ENCODE peak calls at places on chromosomes 11 and 22, in ten cellular contexts. P is GM12892, I is spleen, M is GM12878, C is breast epithelium, W is GM12891, Z is prostate gland, U is endothelial cell of umbilical vein, E is HCT116, H is H1. N is an unnamed sample.

GRCh38 chr11:95282337-95282751 is 51.3 kb upstream of the SESN3 start:
- DNase-seq in E (no peak), P (no peak), H (no peak), M (no peak), W (no peak), U (no peak), Z (no peak), I (no peak), C (no peak), N (peak)

GRCh38 chr11:121425818-121426217 is 26.3 kb upstream of the SORL1 start:
- DNase-seq in Z (no peak), E (no peak), P (no peak), C (no peak), U (no peak), I (no peak), H (no peak), M (no peak), W (no peak), N (no peak)

GRCh38 chr22:39481054-39481453 is 21.0 kb upstream of the MIEF1 start:
- DNase-seq in H (no peak), W (no peak), I (no peak), E (no peak), U (no peak), Z (no peak), P (no peak), M (no peak), C (no peak), N (no peak)

GRCh38 chr22:49036513-49036912 is 791.2 kb downstream of the BRD1 start:
- DNase-seq in M (no peak), P (no peak), Z (no peak), E (no peak), W (no peak), C (no peak), I (no peak), U (no peak), H (no peak), N (no peak)

GRCh38 chr11:13289081-13289480 is 11.5 kb downstream of the BMAL1 start:
- DNase-seq in M (no peak), W (no peak), H (no peak), C (no peak), P (no peak), I (no peak), U (no peak), Z (no peak), E (no peak), N (no peak)

GRCh38 chr22:31757265-31757664 is 3.4 kb downstream of the DEPDC5 start:
- DNase-seq in H (no peak), Z (no peak), W (no peak), E (no peak), P (no peak), I (no peak), M (no peak), U (no peak), C (no peak), N (no peak)

GRCh38 chr11:77377734-77378133 is 76.2 kb upstream of the GDPD4 start:
- DNase-seq in Z (no peak), W (no peak), U (peak), I (no peak), M (no peak), H (no peak), E (no peak), C (no peak), P (no peak), N (no peak)

GRCh38 chr11:70233511-70233919 is 30.4 kb downstream of the FADD start:
- DNase-seq in C (peak), E (peak), I (no peak), H (no peak), W (no peak), Z (no peak), U (peak), M (no peak), P (no peak), N (no peak)

GRCh38 chr22:32615874-32616564 is 141.4 kb downstream of the FBXO7 start:
- DNase-seq in Z (no peak), H (no peak), P (no peak), M (no peak), W (no peak), U (no peak), E (no peak), C (no peak), I (peak), N (no peak)

GRCh38 chr11:64056213-64056785 is 20.6 kb downstream of the FLRT1 start:
- DNase-seq in E (no peak), W (no peak), Z (no peak), M (no peak), U (no peak), C (no peak), P (no peak), I (no peak), H (no peak), N (no peak)

GRCh38 chr11:126102436-126102894 is 39.8 kb upstream of the CDON start:
- DNase-seq in M (peak), I (no peak), P (no peak), H (no peak), Z (peak), C (no peak), U (no peak), W (no peak), E (no peak), N (no peak)

GRCh38 chr11:72079776-72080325 is 491 bp downstream of the NUMA1 start:
- DNase-seq in E (no peak), C (no peak), Z (peak), U (no peak), W (no peak), M (no peak), I (no peak), P (no peak), H (no peak), N (no peak)

GRCh38 chr11:86218125-86219081 is 26.1 kb upstream of the EED start:
- DNase-seq in M (peak), W (no peak), Z (peak), U (peak), I (peak), P (no peak), H (peak), C (peak), E (peak), N (peak)

GRCh38 chr11:11588890-11589289 is 32.9 kb downstream of the GALNT18 start:
- DNase-seq in I (no peak), M (no peak), C (no peak), W (no peak), Z (no peak), P (no peak), E (no peak), H (no peak), U (no peak), N (no peak)

GRCh38 chr11:77091146-77091940 is 11.3 kb upstream of the OMP start:
- DNase-seq in H (peak), C (peak), P (peak), M (no peak), E (peak), Z (peak), W (peak), U (peak), I (peak), N (peak)

GRCh38 chr22:38338772-38339379 is 21.6 kb upstream of the CSNK1E start:
- DNase-seq in E (no peak), W (no peak), Z (no peak), M (no peak), H (no peak), I (peak), U (no peak), C (no peak), P (no peak), N (peak)

GRCh38 chr11:8359521-8359920 is 95.8 kb upstream of the LMO1 start:
- DNase-seq in H (no peak), Z (no peak), E (no peak), P (no peak), C (no peak), M (no peak), U (no peak), I (peak), W (no peak), N (no peak)

GRCh38 chr11:45538363-45538762 is 127.1 kb downstream of the CHST1 start:
- DNase-seq in U (no peak), P (no peak), W (no peak), E (no peak), C (no peak), Z (no peak), I (no peak), M (no peak), H (no peak), N (no peak)

GRCh38 chr11:15525582-15525981 is 410.9 kb downstream of the INSC start:
- DNase-seq in C (no peak), M (no peak), W (no peak), I (no peak), P (no peak), Z (no peak), H (no peak), E (no peak), U (no peak), N (no peak)

GRCh38 chr11:120012245-120012644 is 125.7 kb downstream of the TRIM29 start:
- DNase-seq in H (no peak), E (no peak), M (no peak), I (no peak), C (no peak), U (no peak), P (no peak), Z (no peak), W (no peak), N (no peak)

GRCh38 chr22:21718492-21718891 is 17.1 kb downstream of the YPEL1 start:
- DNase-seq in U (no peak), M (no peak), P (no peak), I (no peak), Z (no peak), H (no peak), E (no peak), W (no peak), C (no peak), N (no peak)

GRCh38 chr11:86947541-86947940 is 7.7 kb downstream of the FZD4 start:
- DNase-seq in M (no peak), H (no peak), E (no peak), W (no peak), Z (no peak), I (no peak), C (no peak), U (peak), P (no peak), N (no peak)

GRCh38 chr11:114140826-114141225 is 81.3 kb downstream of the ZBTB16 start:
- DNase-seq in Z (no peak), I (no peak), H (no peak), W (no peak), E (no peak), P (no peak), U (no peak), C (no peak), M (no peak), N (peak)
- TF ChIP-seq POLR2AphosphoS5 in Z (no peak), I (no peak), H (no peak), W (no peak), E (no peak), P (no peak), U (no peak), C (no peak), M (no peak), N (no peak)

DNA sequence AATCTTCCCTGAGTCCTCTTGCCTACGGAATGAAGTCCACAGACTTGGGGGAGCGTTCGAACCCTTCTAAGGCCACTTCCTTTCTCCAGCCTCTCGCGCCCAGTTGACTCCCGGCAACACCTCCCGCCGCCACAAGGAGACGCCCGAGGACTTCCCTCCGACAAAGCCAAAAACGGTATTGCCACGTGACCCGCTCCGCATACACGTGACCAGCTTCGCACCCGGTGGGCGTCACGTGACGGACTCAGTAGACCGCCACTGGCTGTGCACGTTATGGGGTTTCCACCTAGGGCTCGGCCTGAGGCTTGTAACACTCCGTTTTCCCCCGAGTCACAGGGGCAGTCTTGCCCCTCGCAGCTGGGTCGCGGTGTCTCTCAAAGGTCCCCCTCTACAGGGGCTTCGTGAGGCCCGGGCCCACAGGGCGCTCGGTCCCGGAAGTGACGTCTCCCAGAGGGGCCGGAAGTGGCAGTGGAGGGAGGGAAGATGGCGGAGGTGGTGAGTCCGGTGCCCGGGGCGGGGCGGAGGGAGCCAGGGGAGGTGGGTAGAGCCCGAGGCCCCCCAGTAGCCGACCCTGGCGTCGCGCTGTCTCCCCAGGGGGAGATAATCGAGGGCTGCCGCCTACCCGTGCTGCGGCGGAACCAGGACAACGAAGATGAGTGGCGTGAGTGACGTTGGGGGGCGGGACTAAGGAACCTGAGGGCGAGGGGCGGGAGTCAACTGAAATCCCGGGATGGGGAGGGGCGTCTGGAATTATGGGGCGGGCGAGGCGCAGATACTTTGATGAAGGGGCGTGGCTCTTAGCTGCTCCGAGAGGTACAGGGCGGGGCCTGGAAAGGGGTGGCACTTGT is at the start of gene KAT5:
- DNase-seq in P (peak), I (peak), C (peak), Z (peak), W (peak), U (peak), M (peak), H (peak), E (peak), N (peak)
- TF ChIP-seq POLR2A in P (peak), I (no peak), C (peak), Z (peak), W (peak), U (no peak), M (peak), H (peak), E (peak), N (peak)

DNA sequence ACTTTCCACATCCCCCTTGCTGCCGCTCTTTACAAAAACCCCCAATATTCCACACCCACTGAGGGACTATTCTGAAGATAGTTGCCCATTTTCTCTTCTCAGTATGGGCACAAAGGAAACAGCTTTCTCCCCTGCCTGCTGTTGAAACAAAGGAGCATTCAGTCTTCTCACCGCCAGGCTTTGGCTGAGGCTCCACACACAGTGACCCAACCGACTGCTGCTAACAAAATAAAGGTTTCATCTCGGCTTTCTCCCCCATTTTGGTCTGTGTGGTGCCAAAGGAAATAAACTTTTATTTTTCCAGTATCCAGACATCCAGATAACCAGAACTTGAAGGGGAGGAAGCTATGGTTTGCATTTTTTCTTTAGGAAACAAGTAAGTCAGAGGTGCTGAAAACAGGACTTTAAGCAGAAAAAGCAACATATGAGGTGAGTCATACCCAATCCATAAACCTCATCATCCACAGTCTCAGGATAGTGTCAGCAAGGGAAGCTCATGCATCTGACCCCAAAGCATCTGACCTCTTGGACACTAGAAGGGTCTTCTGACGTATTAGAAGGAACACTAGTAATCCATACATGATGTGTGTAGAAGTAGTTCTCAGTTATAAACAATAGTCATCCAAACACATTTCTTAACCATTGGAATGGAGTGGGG is 6.4 kb downstream of the CLMP start:
- DNase-seq in E (no peak), U (peak), P (no peak), I (no peak), C (no peak), Z (no peak), M (no peak), W (no peak), H (no peak), N (no peak)
- TF ChIP-seq POLR2AphosphoS5 in E (no peak), U (no peak), P (no peak), I (no peak), C (no peak), Z (no peak), M (no peak), W (no peak), H (no peak), N (no peak)

DNA sequence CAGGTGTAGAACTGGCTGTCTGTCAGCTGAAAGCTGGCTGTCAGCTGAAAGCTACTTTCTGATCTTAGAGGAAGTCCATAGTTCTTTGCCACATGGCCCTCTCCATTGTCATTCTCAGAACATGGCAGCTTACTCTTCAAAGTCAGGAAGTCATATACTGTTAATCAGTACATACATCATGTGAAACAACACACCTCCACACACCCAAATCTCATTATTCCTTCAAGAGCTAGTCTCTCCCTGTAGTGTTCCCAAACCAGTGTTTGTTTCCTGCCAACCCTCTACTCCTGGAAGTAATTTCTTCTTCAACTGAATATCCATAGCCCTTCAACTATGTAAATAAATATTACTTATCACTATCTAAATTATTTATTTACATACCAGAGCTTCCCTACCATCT is 58.9 kb downstream of the OR5AK2 start:
- DNase-seq in C (no peak), H (no peak), M (no peak), W (no peak), I (no peak), Z (no peak), E (no peak), U (no peak), P (no peak), N (no peak)
- TF ChIP-seq POLR2A in C (no peak), H (no peak), M (no peak), W (no peak), I (no peak), Z (no peak), E (no peak), U (no peak), P (no peak), N (no peak)

GRCh38 chr11:102347526-102348331 is 715 bp downstream of the BIRC2 start:
- DNase-seq in H (no peak), P (no peak), W (no peak), C (no peak), I (no peak), E (no peak), M (no peak), U (peak), Z (peak), N (no peak)
- TF ChIP-seq POLR2AphosphoS5 in H (no peak), P (no peak), W (no peak), C (no peak), I (no peak), E (no peak), M (peak), U (no peak), Z (no peak), N (peak)

GRCh38 chr11:6315811-6316425 is 4.4 kb downstream of the CAVIN3 start:
- DNase-seq in H (no peak), Z (peak), M (no peak), U (peak), P (peak), C (peak), E (peak), W (peak), I (peak), N (peak)
- TF ChIP-seq POLR2A in H (no peak), Z (no peak), M (no peak), U (no peak), P (no peak), C (no peak), E (no peak), W (no peak), I (no peak), N (no peak)

DNA sequence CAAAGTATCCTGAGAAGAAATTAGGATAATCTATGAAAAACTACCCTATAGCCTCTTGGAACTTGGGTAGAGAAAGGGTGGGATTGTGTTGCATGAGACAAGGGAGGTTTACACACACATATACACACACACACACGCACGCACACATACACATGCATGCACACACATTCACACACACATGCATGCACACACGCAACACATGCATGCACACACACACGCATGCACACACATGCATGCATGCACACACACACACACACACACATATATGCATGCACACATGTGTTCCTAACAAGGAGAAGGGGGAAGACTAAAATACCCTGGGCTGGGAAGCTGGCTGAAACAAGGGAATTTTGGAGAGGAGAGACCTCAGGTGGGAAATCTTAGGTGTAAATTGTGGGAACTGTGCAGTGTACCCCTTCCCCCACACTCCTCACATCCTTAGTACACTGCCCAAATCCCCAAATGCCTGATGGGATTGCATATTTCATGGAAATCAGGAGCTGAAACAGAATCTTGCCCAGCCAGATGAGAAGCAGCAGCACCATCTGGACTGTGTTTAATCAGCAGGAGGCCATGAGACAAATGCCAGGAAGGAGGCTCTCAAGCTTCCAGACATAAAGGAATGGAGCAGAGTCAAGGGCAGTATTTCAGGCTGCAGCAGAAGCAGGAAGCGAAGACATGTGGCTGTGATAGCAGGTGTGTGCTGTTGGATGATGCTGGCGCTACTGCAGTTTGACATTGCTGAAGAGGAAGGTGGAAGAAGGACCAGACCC is 14.6 kb upstream of the POLD3 start:
- DNase-seq in H (no peak), Z (no peak), C (no peak), M (no peak), W (no peak), I (no peak), P (no peak), E (no peak), U (no peak), N (no peak)
- TF ChIP-seq POLR2AphosphoS5 in H (no peak), Z (no peak), C (no peak), M (no peak), W (no peak), I (no peak), P (no peak), E (no peak), U (no peak), N (no peak)

GRCh38 chr11:65883058-65883761 is 3.6 kb downstream of the CTSW start:
- DNase-seq in Z (no peak), M (no peak), U (no peak), I (peak), W (no peak), P (no peak), C (no peak), E (no peak), H (no peak), N (peak)

GRCh38 chr11:65883786-65884715 is 4.2 kb downstream of the FIBP start:
- DNase-seq in M (no peak), E (no peak), H (no peak), P (no peak), U (no peak), W (no peak), Z (no peak), C (no peak), I (peak), N (peak)

GRCh38 chr11:65882191-65883057 is 2.8 kb downstream of the CTSW start:
- DNase-seq in U (no peak), P (no peak), I (peak), W (no peak), M (no peak), Z (no peak), H (no peak), C (no peak), E (no peak), N (peak)

GRCh38 chr11:65880844-65881421 is 1.3 kb downstream of the CTSW start:
- DNase-seq in U (no peak), H (no peak), P (no peak), C (no peak), E (no peak), Z (no peak), M (no peak), W (no peak), I (peak), N (no peak)

DNA sequence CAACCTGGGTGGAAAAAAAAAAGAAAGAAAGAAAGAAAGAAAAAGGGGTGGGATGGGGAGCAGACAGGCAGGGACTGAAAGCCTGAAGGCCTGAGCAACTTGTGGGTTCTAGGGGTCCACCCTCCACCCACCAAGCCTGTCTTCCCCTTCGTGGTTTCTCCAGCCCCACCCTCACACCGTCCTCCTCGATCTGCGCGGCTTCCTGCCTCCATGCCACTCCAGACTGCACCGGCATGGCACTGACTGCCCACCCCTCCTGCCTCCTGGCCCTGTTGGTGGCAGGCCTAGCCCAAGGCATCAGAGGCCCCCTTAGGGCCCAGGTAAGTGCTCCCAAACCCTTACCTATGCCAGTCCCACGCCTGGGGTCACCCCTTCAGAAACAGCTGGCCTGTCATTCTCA is at the start of gene CTSW:
- DNase-seq in H (no peak), U (no peak), P (no peak), E (no peak), M (no peak), Z (no peak), W (no peak), I (peak), C (no peak), N (no peak)
- TF ChIP-seq POLR2A in H (no peak), U (no peak), P (peak), E (no peak), M (no peak), Z (no peak), W (no peak), I (no peak), C (no peak), N (no peak)

GRCh38 chr22:36156515-36157419 is 3.8 kb downstream of the APOL3 start:
- DNase-seq in H (no peak), E (no peak), Z (peak), I (peak), W (no peak), C (peak), U (peak), P (peak), M (no peak), N (peak)
- TF ChIP-seq POLR2AphosphoS5 in H (no peak), E (no peak), Z (peak), I (peak), W (no peak), C (peak), U (peak), P (peak), M (no peak), N (peak)

N was measured in sigmoid colon.